ENCODE peak calls at places on chromosomes 16 and 17, in ten cellular contexts. E is stimulated activated CD8-positive, alpha-beta memory T cell treated with anti-CD3 and anti-CD28 coated beads, Interleukin-4, amount 100 ng/mL, for 48 hours; O is NCI-H2171; V is germinal center; F is effector memory CD4-positive, alpha-beta T cell; A is Calu3; K is left cardiac atrium; Y is fibroblast of pulmonary artery; C is SK-MEL-5; Q is M059J. J is an unnamed sample.

GRCh38 chr16:53703590-53704444 is at the start of the genes FTO and RPGRIP1L:
- DNase-seq in V (peak), C (peak), K (peak), E (peak), Y (peak), O (peak), A (peak), F (peak), Q (peak), J (peak)

GRCh38 chr17:61505846-61506627 is 53.8 kb downstream of the TBX4 start:
- DNase-seq in E (no peak), V (no peak), A (no peak), K (no peak), Y (no peak), O (no peak), Q (no peak), C (no peak), F (no peak), J (no peak)

GRCh38 chr16:56068314-56068713 is 123.0 kb upstream of the GNAO1 start:
- DNase-seq in C (no peak), A (no peak), Q (no peak), E (no peak), F (no peak), O (no peak), V (no peak), K (no peak), Y (no peak), J (no peak)

GRCh38 chr17:21201302-21201602 is 12.7 kb downstream of the TMEM11 start:
- DNase-seq in Y (no peak), O (no peak), C (no peak), A (no peak), V (no peak), F (no peak), Q (peak), E (no peak), K (no peak), J (no peak)

GRCh38 chr17:35352284-35352683 is 21.1 kb downstream of the SLFN11 start:
- DNase-seq in V (no peak), A (no peak), F (no peak), K (no peak), O (no peak), Q (no peak), Y (no peak), E (no peak), C (no peak), J (no peak)

GRCh38 chr17:11293480-11293879 is 52.5 kb downstream of the SHISA6 start:
- DNase-seq in A (no peak), F (no peak), C (no peak), Y (no peak), E (no peak), Q (no peak), K (no peak), V (no peak), O (no peak), J (no peak)

GRCh38 chr17:49964539-49965521 is 4.2 kb upstream of the DLX4 start:
- DNase-seq in C (no peak), Q (no peak), A (no peak), O (no peak), E (peak), Y (no peak), K (no peak), V (no peak), F (no peak), J (no peak)

GRCh38 chr16:87598431-87598830 is 3.9 kb upstream of the JPH3 start:
- DNase-seq in A (no peak), F (no peak), Y (no peak), E (no peak), O (no peak), K (no peak), V (no peak), C (no peak), Q (peak), J (no peak)

GRCh38 chr16:84044108-84044488 is 1.5 kb upstream of the SLC38A8 start:
- DNase-seq in V (no peak), E (no peak), A (peak), O (no peak), F (no peak), K (no peak), Y (peak), C (peak), Q (peak), J (no peak)

GRCh38 chr16:2767140-2767731 is 9.8 kb downstream of the ELOB start:
- DNase-seq in Q (no peak), A (no peak), E (no peak), Y (no peak), K (peak), F (no peak), C (no peak), V (no peak), O (no peak), J (no peak)